ENCODE peak calls at places on chromosomes 12 and 14, in five cellular contexts. U is lung, F is uterus, P is neural progenitor cell, N is body of pancreas. V is an unnamed sample. For H3K4me1, the result is how much of the 10 kb centered on the place peaks cover.

GRCh38 chr14:22545842-22546721 is 42.9 kb downstream of the DAD1 start:
- DNase-seq in P (peak), N (no peak), F (no peak), U (no peak), V (no peak)

GRCh38 chr14:83071888-83072501 is 1538.3 kb upstream of the SEL1L start:
- DNase-seq in F (no peak), P (peak), U (no peak), N (no peak), V (no peak)

GRCh38 chr12:130097798-130098255 is 64.4 kb upstream of the FZD10 start:
- DNase-seq in P (no peak), N (no peak), U (no peak), F (no peak), V (no peak)

GRCh38 chr14:58824106-58824505 is 186.3 kb downstream of the DACT1 start:
- DNase-seq in N (no peak), U (no peak), P (no peak), F (no peak), V (no peak)

GRCh38 chr14:73785336-73785833 is 66.2 kb upstream of the PTGR2 start:
- DNase-seq in U (no peak), N (no peak), F (peak), P (peak), V (peak)

GRCh38 chr14:89503458-89503996 is 86.5 kb upstream of the FOXN3 start:
- DNase-seq in F (no peak), U (no peak), N (no peak), P (no peak), V (peak)

GRCh38 chr14:30015471-30015870 is 87.8 kb upstream of the PRKD1 start:
- DNase-seq in N (no peak), U (no peak), P (no peak), F (no peak), V (no peak)

GRCh38 chr14:53044486-53044885 is 93.6 kb upstream of the FERMT2 start:
- DNase-seq in F (no peak), N (no peak), P (no peak), U (no peak), V (no peak)

GRCh38 chr14:51619551-51619950 is 32.2 kb upstream of the FRMD6 start:
- DNase-seq in P (no peak), N (no peak), U (no peak), F (no peak), V (no peak)

GRCh38 chr14:61973981-61974380 is 211.8 kb downstream of the SNAPC1 start:
- DNase-seq in N (no peak), P (no peak), U (no peak), F (no peak), V (no peak)

GRCh38 chr12:42705863-42706262 is 116.3 kb upstream of the PRICKLE1 start:
- DNase-seq in U (peak), N (peak), F (peak), P (peak), V (peak)

GRCh38 chr14:85934123-85934885 is 404.4 kb downstream of the FLRT2 start:
- DNase-seq in U (no peak), N (peak), P (no peak), F (peak), V (peak)

GRCh38 chr12:124501080-124501642 is 66.3 kb downstream of the NCOR2 start:
- DNase-seq in N (no peak), U (no peak), P (peak), F (no peak), V (no peak)

GRCh38 chr12:124500232-124501079 is 67.0 kb downstream of the NCOR2 start:
- DNase-seq in N (peak), F (no peak), U (no peak), P (peak), V (peak)

GRCh38 chr12:124503305-124503704 is 64.1 kb downstream of the NCOR2 start:
- DNase-seq in F (no peak), U (no peak), P (no peak), N (no peak), V (no peak)

GRCh38 chr12:124502379-124502778 is 65.0 kb downstream of the NCOR2 start:
- DNase-seq in P (no peak), U (no peak), F (no peak), N (no peak), V (no peak)

DNA sequence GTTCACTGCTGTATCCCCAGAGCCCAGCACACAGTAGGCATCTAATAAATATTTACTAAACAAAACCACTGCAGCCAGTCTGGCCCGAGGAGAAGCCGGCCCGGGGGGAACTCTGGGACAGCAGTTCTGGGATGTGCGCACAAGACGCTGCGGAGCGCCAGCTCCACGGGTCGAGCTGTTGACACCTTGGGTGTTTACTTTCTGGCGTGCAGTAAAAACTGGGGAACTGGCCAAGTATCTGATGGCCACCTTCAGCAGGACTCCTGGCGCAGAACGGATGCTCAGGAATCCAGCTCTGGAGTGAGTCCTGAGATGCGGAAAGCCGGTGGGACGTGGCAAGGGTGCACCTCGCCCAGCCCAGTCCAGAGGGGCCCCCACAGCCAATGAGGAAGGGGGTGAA is 65.6 kb downstream of the NCOR2 start:
- DNase-seq in F (no peak), N (peak), U (no peak), P (no peak), V (no peak)
- H3K4me1 ChIP-seq in F (under half), N (half or more), U (under half), P (half or more), V (half or more)

GRCh38 chr12:62724285-62724684 is 210.7 kb downstream of the PPM1H start:
- DNase-seq in P (no peak), F (no peak), N (no peak), U (no peak), V (no peak)
- H3K4me1 ChIP-seq in P (under half), F (under half), N (under half), U (under half), V (under half)

GRCh38 chr14:68756071-68756481 is 36.8 kb downstream of the ZFP36L1 start:
- DNase-seq in N (peak), P (no peak), U (no peak), F (no peak), V (no peak)
- H3K4me1 ChIP-seq in N (half or more), P (under half), U (under half), F (under half), V (under half)

GRCh38 chr12:19761465-19761864 is 322.2 kb downstream of the AEBP2 start:
- DNase-seq in U (no peak), N (no peak), P (no peak), F (no peak), V (no peak)

GRCh38 chr12:19760611-19761010 is 321.3 kb downstream of the AEBP2 start:
- DNase-seq in F (no peak), N (no peak), U (no peak), P (no peak), V (no peak)

GRCh38 chr12:19755141-19755540 is 315.8 kb downstream of the AEBP2 start:
- DNase-seq in P (no peak), N (no peak), F (no peak), U (no peak), V (no peak)

GRCh38 chr12:19759229-19759628 is 319.9 kb downstream of the AEBP2 start:
- DNase-seq in N (no peak), P (no peak), F (no peak), U (no peak), V (no peak)

DNA sequence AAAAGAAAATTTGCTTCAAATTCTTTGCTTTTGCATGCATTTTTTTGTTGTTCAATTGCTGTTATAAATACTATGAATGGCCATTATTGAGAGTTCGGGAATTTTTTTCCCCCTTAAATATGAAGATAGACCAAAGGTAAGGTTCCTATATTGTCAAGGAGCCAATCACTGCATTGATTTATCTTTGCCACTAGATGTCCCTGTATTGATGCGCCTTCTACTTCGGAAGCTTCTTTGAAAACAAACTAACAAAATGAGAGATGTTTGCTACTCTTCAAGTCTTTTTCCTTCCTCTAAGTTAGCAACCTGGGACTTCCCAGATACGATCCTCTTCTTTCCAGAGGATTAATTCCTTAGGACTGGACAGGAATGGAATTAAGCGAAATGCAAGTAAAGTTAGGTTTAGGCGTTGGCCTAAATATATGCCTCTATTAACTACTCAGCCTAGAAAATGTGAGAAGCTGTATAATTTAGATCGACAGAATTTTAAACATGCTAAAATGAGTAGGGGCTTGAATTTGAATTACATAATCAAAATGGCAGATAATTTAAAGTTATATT is 318.1 kb downstream of the AEBP2 start:
- DNase-seq in F (no peak), N (no peak), P (peak), U (no peak), V (no peak)
- H3K4me1 ChIP-seq in F (under half), N (under half), P (under half), U (under half), V (under half)

DNA sequence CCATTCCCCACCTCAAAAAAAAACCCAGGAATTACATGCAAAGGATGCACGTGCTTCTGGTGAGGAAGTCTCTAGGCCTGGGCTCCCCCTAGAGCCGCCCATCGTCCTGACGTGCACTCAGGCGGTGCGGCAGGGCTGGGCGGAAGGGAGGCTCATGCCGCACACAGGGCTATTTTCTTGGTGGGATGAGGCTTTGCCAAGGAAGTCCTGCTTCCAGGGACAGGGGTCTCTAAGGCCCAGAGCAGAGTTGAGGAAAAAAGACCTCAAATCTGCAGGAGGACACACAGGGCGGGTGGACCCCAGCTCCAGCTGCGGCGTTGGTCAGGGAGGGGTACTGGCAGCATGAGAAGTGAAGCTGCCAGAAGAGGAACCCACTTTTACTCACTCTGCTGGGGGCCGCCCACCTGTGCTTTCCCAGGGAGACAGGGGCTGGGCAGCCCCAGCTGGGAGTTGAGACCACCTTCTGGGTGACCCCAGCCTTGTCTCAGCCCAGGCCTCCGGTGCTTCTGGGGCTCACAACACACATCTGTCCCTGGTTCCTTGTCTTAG is 4.2 kb downstream of the RHOF start:
- DNase-seq in P (no peak), N (no peak), F (no peak), U (no peak), V (peak)
- H3K4me1 ChIP-seq in P (under half), N (under half), F (under half), U (under half), V (half or more)

GRCh38 chr12:1797991-1798733 is 22.2 kb upstream of the LRTM2 start:
- DNase-seq in F (no peak), N (no peak), U (no peak), P (no peak), V (peak)
- H3K4me1 ChIP-seq in F (under half), N (under half), U (under half), P (under half), V (under half)

GRCh38 chr14:104970231-104971068 is 7.7 kb downstream of the AHNAK2 start:
- DNase-seq in F (peak), U (peak), N (no peak), P (peak), V (peak)

GRCh38 chr14:104973215-104974145 is 4.7 kb downstream of the AHNAK2 start:
- DNase-seq in U (peak), N (peak), F (peak), P (peak), V (peak)

GRCh38 chr14:104974146-104974541 is 4.0 kb downstream of the AHNAK2 start:
- DNase-seq in F (no peak), U (no peak), N (no peak), P (no peak), V (peak)

GRCh38 chr14:104971447-104972240 is 6.5 kb downstream of the AHNAK2 start:
- DNase-seq in P (no peak), F (no peak), N (no peak), U (no peak), V (peak)

GRCh38 chr14:104972301-104973211 is 5.6 kb downstream of the AHNAK2 start:
- DNase-seq in N (peak), P (no peak), F (peak), U (peak), V (peak)
- H3K4me1 ChIP-seq in N (half or more), P (under half), F (under half), U (under half), V (under half)

GRCh38 chr14:68369289-68369925 is 423.5 kb downstream of the ZFP36L1 start:
- DNase-seq in F (no peak), N (no peak), U (no peak), P (no peak), V (no peak)
- H3K4me1 ChIP-seq in F (under half), N (under half), U (under half), P (under half), V (half or more)

GRCh38 chr12:50248883-50249282 is 34.4 kb downstream of the LIMA1 start:
- DNase-seq in U (no peak), P (no peak), N (no peak), F (no peak), V (no peak)
- H3K4me1 ChIP-seq in U (under half), P (under half), N (under half), F (under half), V (under half)